ENCODE peak calls at places on chromosomes 4 and X, in seven cellular contexts. O is colonic mucosa, W is A549, R is mucosa of descending colon, E is uterus, A is BE2C, I is DND-41. C is an unnamed sample.
A peak's percentile ranks its signal among the peaks of the same experiment; 100 is the strongest.

GRCh38 chr4:172975651-172976229 is 192.9 kb upstream of the GALNT7 start:
- DNase-seq in O (no peak), W (no peak), R (no peak), E (no peak), A (peak; percentile 21), I (no peak), C (no peak)

GRCh38 chrX:23779025-23779424 is 3.9 kb upstream of the SAT1 start:
- DNase-seq in O (no peak), W (peak; percentile 89), R (no peak), E (no peak), A (no peak), I (no peak), C (peak; percentile 40)

GRCh38 chr4:109589119-109589518 is 29.1 kb downstream of the MCUB start:
- DNase-seq in O (no peak), W (no peak), R (no peak), E (no peak), A (no peak), I (no peak), C (no peak)

GRCh38 chr4:113411496-113411938 is 350.0 kb downstream of the CAMK2D start:
- DNase-seq in O (no peak), W (peak; percentile 13), R (no peak), E (no peak), A (no peak), I (no peak), C (no peak)

GRCh38 chrX:40439625-40440532 is 140.9 kb upstream of the ATP6AP2 start:
- DNase-seq in O (no peak), W (no peak), R (no peak), E (no peak), A (no peak), I (no peak), C (no peak)

GRCh38 chrX:47172971-47173792 is 20.4 kb upstream of the UBA1 start:
- DNase-seq in O (no peak), W (no peak), R (no peak), E (peak; percentile 9), A (no peak), I (no peak), C (no peak)

GRCh38 chr4:115437739-115438138 is 324.3 kb upstream of the NDST4 start:
- DNase-seq in O (no peak), W (no peak), R (no peak), E (no peak), A (no peak), I (no peak), C (no peak)

GRCh38 chrX:105882581-105883275 is 60.4 kb downstream of the NRK start:
- DNase-seq in O (no peak), W (no peak), R (no peak), E (no peak), A (peak; percentile 3), I (no peak), C (no peak)

GRCh38 chrX:1612641-1613286 is 2.1 kb upstream of the ASMT start:
- DNase-seq in O (no peak), W (no peak), R (no peak), E (no peak), A (no peak), I (no peak), C (no peak)

GRCh38 chr4:6606465-6607235 is 31.7 kb downstream of the MAN2B2 start:
- DNase-seq in O (no peak), W (no peak), R (no peak), E (no peak), A (no peak), I (no peak), C (no peak)

GRCh38 chr4:113760094-113760851 is 1.3 kb downstream of the CAMK2D start:
- DNase-seq in O (peak; percentile 55), W (peak; percentile 36), R (peak; percentile 68), E (peak; percentile 41), A (peak; percentile 25), I (no peak), C (peak; percentile 48)

GRCh38 chr4:21517460-21517859 is 431.1 kb downstream of the KCNIP4 start:
- DNase-seq in O (no peak), W (no peak), R (no peak), E (no peak), A (no peak), I (no peak), C (no peak)

GRCh38 chr4:18593297-18594002 is 571.9 kb upstream of the LCORL start:
- DNase-seq in O (peak; percentile 41), W (peak; percentile 64), R (no peak), E (peak; percentile 43), A (peak; percentile 51), I (peak; percentile 57), C (peak; percentile 47)

GRCh38 chr4:108398326-108398725 is 222.1 kb upstream of the RPL34 start:
- DNase-seq in O (no peak), W (no peak), R (no peak), E (no peak), A (no peak), I (peak; percentile 53), C (no peak)

GRCh38 chr4:153649572-153649991 is 34.5 kb upstream of the TLR2 start:
- DNase-seq in O (no peak), W (peak; percentile 38), R (no peak), E (no peak), A (no peak), I (peak; percentile 29), C (peak; percentile 23)

GRCh38 chr4:6259886-6260285 is 9.8 kb upstream of the WFS1 start:
- DNase-seq in O (no peak), W (no peak), R (no peak), E (no peak), A (no peak), I (no peak), C (no peak)

GRCh38 chr4:181784881-181785280 is 458.3 kb upstream of the TENM3 start:
- DNase-seq in O (no peak), W (no peak), R (no peak), E (no peak), A (no peak), I (no peak), C (peak; percentile 82)

GRCh38 chr4:53783208-53783859 is 192.0 kb upstream of the LNX1 start:
- DNase-seq in O (no peak), W (no peak), R (no peak), E (no peak), A (no peak), I (no peak), C (no peak)

GRCh38 chr4:53784112-53784511 is 192.8 kb upstream of the LNX1 start:
- DNase-seq in O (no peak), W (no peak), R (no peak), E (no peak), A (no peak), I (no peak), C (no peak)

GRCh38 chr4:53780736-53781400 is 189.6 kb upstream of the LNX1 start:
- DNase-seq in O (no peak), W (peak; percentile 44), R (no peak), E (no peak), A (no peak), I (no peak), C (no peak)

GRCh38 chr4:53782468-53782865 is 191.2 kb upstream of the LNX1 start:
- DNase-seq in O (no peak), W (no peak), R (no peak), E (no peak), A (no peak), I (no peak), C (no peak)

GRCh38 chr4:53781614-53782467 is 190.6 kb upstream of the LNX1 start:
- DNase-seq in O (no peak), W (peak; percentile 87), R (no peak), E (no peak), A (no peak), I (no peak), C (no peak)
- H3K4me1 ChIP-seq in O (no peaks in the 10 kb centered on the region), W (peaks cover 46% of the 10 kb centered on the region), R (no peaks in the 10 kb centered on the region), E (peaks cover 6% of the 10 kb centered on the region), A (no peaks in the 10 kb centered on the region), I (no peaks in the 10 kb centered on the region), C (no peaks in the 10 kb centered on the region)

GRCh38 chr4:157992038-157992706 is 180.7 kb downstream of the GASK1B start:
- DNase-seq in O (peak; percentile 77), W (peak; percentile 68), R (no peak), E (peak; percentile 75), A (peak; percentile 50), I (peak; percentile 5), C (peak; percentile 84)
- H3K4me1 ChIP-seq in O (peaks cover 4% of the 10 kb centered on the region), W (peaks cover 25% of the 10 kb centered on the region), R (no peaks in the 10 kb centered on the region), E (no peaks in the 10 kb centered on the region), A (no peaks in the 10 kb centered on the region), I (no peaks in the 10 kb centered on the region), C (peaks cover 16% of the 10 kb centered on the region)

DNA sequence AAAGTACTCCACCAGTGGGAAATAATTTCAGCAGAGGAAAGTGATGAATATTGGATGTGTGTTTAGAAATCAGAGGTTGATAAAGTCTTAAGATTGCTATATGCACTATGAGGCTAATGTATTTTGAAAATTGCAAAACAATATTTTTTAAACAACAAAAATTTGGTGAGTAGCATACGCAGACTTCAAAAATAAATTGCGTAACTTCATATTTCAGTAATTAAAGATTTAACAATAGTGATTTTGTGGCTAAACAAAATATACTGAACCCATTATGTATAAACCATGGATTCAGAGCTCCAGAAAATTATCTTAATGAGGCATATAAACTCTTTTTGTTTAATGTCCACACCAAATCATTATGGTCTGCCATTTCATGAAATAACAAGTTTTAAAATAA is 3.3 kb upstream of the TAPT1 start:
- DNase-seq in O (no peak), W (no peak), R (no peak), E (no peak), A (no peak), I (no peak), C (no peak)
- H3K4me1 ChIP-seq in O (peaks cover under 1% of the 10 kb centered on the region), W (peaks cover 23% of the 10 kb centered on the region), R (peaks cover 4% of the 10 kb centered on the region), E (no peaks in the 10 kb centered on the region), A (no peaks in the 10 kb centered on the region), I (peaks cover 19% of the 10 kb centered on the region), C (peaks cover 12% of the 10 kb centered on the region)

GRCh38 chr4:70737409-70737808 is 15.6 kb downstream of the RUFY3 start:
- DNase-seq in O (no peak), W (no peak), R (no peak), E (no peak), A (no peak), I (peak; percentile 64), C (no peak)

GRCh38 chr4:70734971-70735370 is 13.2 kb downstream of the RUFY3 start:
- DNase-seq in O (no peak), W (no peak), R (no peak), E (no peak), A (no peak), I (peak; percentile 69), C (no peak)

GRCh38 chr4:70739496-70740337 is 18.0 kb downstream of the RUFY3 start:
- DNase-seq in O (no peak), W (no peak), R (no peak), E (no peak), A (no peak), I (peak; percentile 31), C (peak; percentile 85)

GRCh38 chr4:70734168-70734954 is 12.6 kb downstream of the RUFY3 start:
- DNase-seq in O (peak; percentile 41), W (no peak), R (no peak), E (no peak), A (no peak), I (peak; percentile 79), C (peak; percentile 44)

DNA sequence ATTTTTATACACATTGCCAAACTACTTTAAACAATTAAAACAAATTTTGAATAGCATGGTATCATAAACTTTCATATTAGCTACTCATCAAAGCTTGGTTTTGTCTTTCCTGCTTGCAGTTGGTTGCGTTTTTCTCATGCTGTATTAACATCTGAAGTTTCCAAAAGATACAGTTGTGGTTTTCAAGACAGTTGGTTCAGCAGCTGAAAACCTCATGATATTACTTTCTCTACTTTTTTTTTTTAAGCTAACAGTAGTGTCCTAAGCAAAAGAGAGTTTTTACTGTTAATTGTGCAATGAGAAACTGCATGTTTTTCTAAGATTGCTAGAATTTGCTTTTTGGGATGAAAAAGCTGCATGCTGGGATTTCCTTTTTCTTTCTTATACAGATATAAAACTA is 15.2 kb downstream of the RUFY3 start:
- DNase-seq in O (no peak), W (no peak), R (no peak), E (no peak), A (no peak), I (peak; percentile 55), C (no peak)
- H3K4me1 ChIP-seq in O (peaks cover 7% of the 10 kb centered on the region), W (peaks cover 30% of the 10 kb centered on the region), R (peaks cover 12% of the 10 kb centered on the region), E (no peaks in the 10 kb centered on the region), A (peaks cover 3% of the 10 kb centered on the region), I (peaks cover 96% of the 10 kb centered on the region), C (peaks cover 40% of the 10 kb centered on the region)

GRCh38 chr4:132269303-132269990 is 879.6 kb upstream of the PCDH10 start:
- DNase-seq in O (no peak), W (no peak), R (no peak), E (no peak), A (no peak), I (no peak), C (no peak)
- H3K4me1 ChIP-seq in O (no peaks in the 10 kb centered on the region), W (no peaks in the 10 kb centered on the region), R (no peaks in the 10 kb centered on the region), E (no peaks in the 10 kb centered on the region), A (no peaks in the 10 kb centered on the region), I (peaks cover 40% of the 10 kb centered on the region), C (no peaks in the 10 kb centered on the region)

C was measured in HAP-1.